ENCODE peak calls at places on chromosomes 16 and 17, in six cellular contexts. One of them, this sample, is unnamed.

GRCh38 chr17:80154166-80154565 is 7.2 kb upstream of the EIF4A3 start:
- DNase-seq in H1: no peak
- DNase-seq in mesenchymal stem cell: no peak
- DNase-seq in neuronal stem cell: no peak
- DNase-seq in IMR-90: no peak
- DNase-seq in trophoblast cell: no peak
- DNase-seq in this sample: no peak

GRCh38 chr17:17408236-17408794 is 68.5 kb upstream of the MED9 start:
- DNase-seq in trophoblast cell: no peak
- DNase-seq in H1: no peak
- DNase-seq in mesenchymal stem cell: no peak
- DNase-seq in IMR-90: peak; percentile 61
- DNase-seq in neuronal stem cell: no peak
- DNase-seq in this sample: no peak

GRCh38 chr17:1431631-1432104 is 24.4 kb downstream of the CRK start:
- DNase-seq in neuronal stem cell: no peak
- DNase-seq in trophoblast cell: no peak
- DNase-seq in IMR-90: no peak
- DNase-seq in H1: no peak
- DNase-seq in mesenchymal stem cell: no peak
- DNase-seq in this sample: no peak

GRCh38 chr17:1629647-1630310 is 1.1 kb upstream of the SLC43A2 start:
- DNase-seq in IMR-90: peak; percentile 33
- DNase-seq in H1: no peak
- DNase-seq in trophoblast cell: peak; percentile 52
- DNase-seq in neuronal stem cell: no peak
- DNase-seq in mesenchymal stem cell: no peak
- DNase-seq in this sample: peak; percentile 86

GRCh38 chr17:77494664-77495435 is 354.1 kb downstream of the SEC14L1 start:
- DNase-seq in H1: peak; percentile 61
- DNase-seq in mesenchymal stem cell: peak; percentile 78
- DNase-seq in neuronal stem cell: peak; percentile 69
- DNase-seq in IMR-90: peak; percentile 68
- DNase-seq in trophoblast cell: peak; percentile 68
- DNase-seq in this sample: peak; percentile 89

GRCh38 chr16:82846806-82847205 is 220.0 kb downstream of the CDH13 start:
- DNase-seq in IMR-90: no peak
- DNase-seq in trophoblast cell: no peak
- DNase-seq in mesenchymal stem cell: no peak
- DNase-seq in neuronal stem cell: no peak
- DNase-seq in H1: no peak
- DNase-seq in this sample: no peak

GRCh38 chr17:74736423-74737298 is at the start of gene RAB37:
- DNase-seq in H1: no peak
- DNase-seq in IMR-90: no peak
- DNase-seq in trophoblast cell: no peak
- DNase-seq in mesenchymal stem cell: no peak
- DNase-seq in neuronal stem cell: no peak
- DNase-seq in this sample: peak; percentile 94

GRCh38 chr17:67575325-67575724 is 142.4 kb upstream of the NOL11 start:
- DNase-seq in trophoblast cell: no peak
- DNase-seq in IMR-90: no peak
- DNase-seq in H1: no peak
- DNase-seq in mesenchymal stem cell: no peak
- DNase-seq in neuronal stem cell: no peak
- DNase-seq in this sample: no peak

GRCh38 chr17:72338847-72339790 is 218.3 kb downstream of the SOX9 start:
- DNase-seq in trophoblast cell: peak; percentile 83
- DNase-seq in neuronal stem cell: no peak
- DNase-seq in H1: no peak
- DNase-seq in IMR-90: peak; percentile 97
- DNase-seq in mesenchymal stem cell: peak; percentile 95
- DNase-seq in this sample: no peak

GRCh38 chr16:77227745-77228144 is 28.5 kb downstream of the SYCE1L start:
- DNase-seq in trophoblast cell: no peak
- DNase-seq in neuronal stem cell: no peak
- DNase-seq in IMR-90: no peak
- DNase-seq in mesenchymal stem cell: no peak
- DNase-seq in H1: no peak
- DNase-seq in this sample: no peak

GRCh38 chr16:77434365-77435239 is at the start of gene ADAMTS18:
- DNase-seq in trophoblast cell: no peak
- DNase-seq in H1: no peak
- DNase-seq in IMR-90: no peak
- DNase-seq in mesenchymal stem cell: no peak
- DNase-seq in neuronal stem cell: peak; percentile 30
- DNase-seq in this sample: peak; percentile 66

GRCh38 chr17:48023408-48024148 is 14.0 kb downstream of the COPZ2 start:
- DNase-seq in IMR-90: peak; percentile 32
- DNase-seq in H1: peak; percentile 69
- DNase-seq in neuronal stem cell: no peak
- DNase-seq in mesenchymal stem cell: peak; percentile 69
- DNase-seq in trophoblast cell: peak; percentile 35
- DNase-seq in this sample: peak; percentile 98

GRCh38 chr16:14497245-14498082 is 132.6 kb downstream of the PARN start:
- DNase-seq in mesenchymal stem cell: peak; percentile 26
- DNase-seq in H1: no peak
- DNase-seq in trophoblast cell: no peak
- DNase-seq in neuronal stem cell: peak; percentile 17
- DNase-seq in IMR-90: peak; percentile 29
- DNase-seq in this sample: no peak

GRCh38 chr16:69328854-69329316 is 1.5 kb downstream of the PDF start:
- DNase-seq in trophoblast cell: no peak
- DNase-seq in neuronal stem cell: no peak
- DNase-seq in H1: no peak
- DNase-seq in mesenchymal stem cell: no peak
- DNase-seq in IMR-90: peak; percentile 62
- DNase-seq in this sample: no peak

GRCh38 chr17:17983776-17984175 is 11.1 kb downstream of the DRC3 start:
- DNase-seq in neuronal stem cell: no peak
- DNase-seq in trophoblast cell: no peak
- DNase-seq in mesenchymal stem cell: no peak
- DNase-seq in IMR-90: no peak
- DNase-seq in H1: no peak
- DNase-seq in this sample: no peak

GRCh38 chr16:48918520-48919258 is 308.7 kb upstream of the N4BP1 start:
- DNase-seq in IMR-90: no peak
- DNase-seq in neuronal stem cell: no peak
- DNase-seq in trophoblast cell: peak; percentile 39
- DNase-seq in H1: no peak
- DNase-seq in mesenchymal stem cell: no peak
- DNase-seq in this sample: no peak

GRCh38 chr16:75345711-75346110 is 87.6 kb downstream of the CFDP1 start:
- DNase-seq in H1: no peak
- DNase-seq in trophoblast cell: no peak
- DNase-seq in IMR-90: peak; percentile 18
- DNase-seq in neuronal stem cell: no peak
- DNase-seq in mesenchymal stem cell: no peak
- DNase-seq in this sample: no peak

GRCh38 chr17:68248886-68249872 is 1.3 kb downstream of the AMZ2 start:
- DNase-seq in neuronal stem cell: no peak
- DNase-seq in mesenchymal stem cell: peak; percentile 35
- DNase-seq in H1: no peak
- DNase-seq in IMR-90: no peak
- DNase-seq in trophoblast cell: no peak
- DNase-seq in this sample: no peak

GRCh38 chr17:59837362-59838195 is 55.2 kb downstream of the TUBD1 start:
- DNase-seq in neuronal stem cell: peak; percentile 76
- DNase-seq in IMR-90: peak; percentile 100
- DNase-seq in trophoblast cell: peak; percentile 95
- DNase-seq in mesenchymal stem cell: peak; percentile 100
- DNase-seq in H1: no peak
- DNase-seq in this sample: peak; percentile 89

GRCh38 chr16:50449800-50450199 is 81.0 kb upstream of the BRD7 start:
- DNase-seq in mesenchymal stem cell: no peak
- DNase-seq in IMR-90: no peak
- DNase-seq in H1: no peak
- DNase-seq in neuronal stem cell: no peak
- DNase-seq in trophoblast cell: no peak
- DNase-seq in this sample: no peak

GRCh38 chr17:38893612-38894011 is 23.8 kb downstream of the LASP1 start:
- DNase-seq in neuronal stem cell: no peak
- DNase-seq in mesenchymal stem cell: peak; percentile 54
- DNase-seq in trophoblast cell: peak; percentile 47
- DNase-seq in H1: no peak
- DNase-seq in IMR-90: no peak
- DNase-seq in this sample: peak; percentile 47

GRCh38 chr17:79648181-79648831 is 37.5 kb upstream of the RBFOX3 start:
- DNase-seq in trophoblast cell: no peak
- DNase-seq in IMR-90: no peak
- DNase-seq in H1: no peak
- DNase-seq in mesenchymal stem cell: no peak
- DNase-seq in neuronal stem cell: no peak
- DNase-seq in this sample: peak; percentile 29

DNA sequence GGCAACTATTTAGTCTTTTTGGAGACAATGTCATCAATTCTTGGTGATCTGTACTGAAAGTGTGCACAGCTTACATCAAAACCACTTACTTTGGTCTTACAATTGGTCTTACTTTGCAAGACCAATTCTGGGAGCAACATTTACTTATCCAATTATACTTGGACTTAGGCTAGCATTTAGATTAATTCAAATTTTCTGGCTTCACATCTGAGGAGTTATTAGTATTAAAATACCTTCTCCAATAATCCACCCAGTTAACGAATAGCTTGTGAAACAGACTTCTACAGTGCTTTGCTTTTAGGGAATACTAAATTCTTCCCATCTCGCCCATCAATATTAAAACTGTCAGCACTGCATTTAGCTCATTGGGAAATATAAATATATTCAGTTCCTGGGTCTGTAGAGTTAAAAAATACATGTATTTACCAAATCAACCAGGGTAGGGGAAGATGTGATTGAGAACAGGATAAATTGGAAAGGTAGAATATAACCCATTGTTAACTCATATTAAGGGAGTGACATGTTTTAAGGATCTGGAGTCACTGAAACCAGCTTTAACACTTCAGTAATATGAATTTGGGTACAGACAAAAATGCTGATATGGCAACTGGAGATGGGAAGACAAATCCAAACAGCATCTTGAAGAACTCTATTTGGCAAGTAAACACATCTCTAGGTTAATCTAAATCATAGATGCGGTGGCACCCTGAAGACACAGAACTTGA is 9.2 kb upstream of the VEZF1 start:
- DNase-seq in mesenchymal stem cell: no peak
- DNase-seq in trophoblast cell: no peak
- DNase-seq in H1: no peak
- DNase-seq in IMR-90: no peak
- DNase-seq in neuronal stem cell: no peak
- DNase-seq in this sample: no peak
- H4K91ac ChIP-seq in mesenchymal stem cell: no peak overlapping the region
- H4K91ac ChIP-seq in trophoblast cell: no peak overlapping the region
- H4K91ac ChIP-seq in H1: no peak overlapping the region
- H4K91ac ChIP-seq in IMR-90: no peak overlapping the region
- H4K91ac ChIP-seq in neuronal stem cell: no peak overlapping the region
- H4K91ac ChIP-seq in this sample: no peak overlapping the region

GRCh38 chr16:5504028-5504758 is 406.6 kb upstream of the EEF2KMT start:
- DNase-seq in trophoblast cell: no peak
- DNase-seq in mesenchymal stem cell: no peak
- DNase-seq in neuronal stem cell: no peak
- DNase-seq in H1: no peak
- DNase-seq in IMR-90: no peak
- DNase-seq in this sample: no peak
- H2AK5ac ChIP-seq in trophoblast cell: no peak overlapping the region
- H2AK5ac ChIP-seq in mesenchymal stem cell: no peak overlapping the region
- H2AK5ac ChIP-seq in neuronal stem cell: no peak overlapping the region
- H2AK5ac ChIP-seq in H1: no peak overlapping the region
- H2AK5ac ChIP-seq in IMR-90: no peak overlapping the region
- H2AK5ac ChIP-seq in this sample: no peak overlapping the region

GRCh38 chr16:87833548-87833947 is 35.8 kb downstream of the SLC7A5 start:
- DNase-seq in mesenchymal stem cell: no peak
- DNase-seq in H1: no peak
- DNase-seq in neuronal stem cell: no peak
- DNase-seq in IMR-90: no peak
- DNase-seq in trophoblast cell: no peak
- DNase-seq in this sample: no peak
- H4K91ac ChIP-seq in mesenchymal stem cell: no peak overlapping the region
- H4K91ac ChIP-seq in H1: no peak overlapping the region
- H4K91ac ChIP-seq in neuronal stem cell: no peak overlapping the region
- H4K91ac ChIP-seq in IMR-90: no peak overlapping the region
- H4K91ac ChIP-seq in trophoblast cell: no peak overlapping the region
- H4K91ac ChIP-seq in this sample: no peak overlapping the region

DNA sequence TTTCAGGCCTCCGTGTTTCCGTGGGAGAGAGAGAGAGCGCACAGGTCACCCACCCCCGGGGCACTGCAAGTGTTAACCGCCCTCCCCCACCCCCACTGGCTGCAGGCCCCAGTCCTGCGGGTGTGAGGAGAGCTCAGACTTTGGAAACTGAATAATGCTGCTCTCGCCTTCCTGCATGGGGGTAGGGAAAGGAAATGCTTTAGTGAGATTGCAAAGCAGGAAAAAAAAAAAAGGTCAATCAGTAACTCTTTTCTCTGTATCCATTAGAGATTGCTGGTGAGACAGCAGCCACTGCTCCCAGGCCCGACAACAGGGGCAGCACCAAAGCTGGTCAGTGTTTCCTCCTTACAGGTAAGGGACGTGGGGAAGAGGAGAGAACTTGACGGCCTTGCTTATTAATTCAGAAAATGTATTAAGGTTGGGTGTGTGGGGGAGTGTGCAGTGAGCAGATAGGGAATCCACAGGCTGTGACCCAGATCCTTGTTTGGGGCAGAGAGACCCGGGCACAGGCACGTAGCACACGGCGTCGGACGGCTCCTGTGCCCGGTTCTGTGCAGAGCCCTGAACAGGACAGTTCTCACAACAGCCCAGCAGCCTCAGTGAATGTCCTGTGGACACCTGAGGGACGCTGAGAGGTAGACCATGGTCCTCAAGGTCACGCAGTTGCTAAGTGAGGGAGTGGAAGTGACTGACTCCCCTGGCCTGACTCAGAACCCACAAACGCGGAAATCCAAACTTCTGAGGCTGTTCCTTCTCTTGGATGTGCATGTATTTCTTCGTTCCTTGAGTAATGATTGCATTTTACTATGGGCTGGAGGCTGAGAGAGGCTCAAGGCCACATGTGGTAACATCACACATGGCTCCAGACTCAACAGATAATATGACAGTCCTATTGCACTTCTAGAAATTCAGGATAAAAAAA is 156.5 kb downstream of the FOXL1 start:
- DNase-seq in neuronal stem cell: no peak
- DNase-seq in trophoblast cell: no peak
- DNase-seq in H1: no peak
- DNase-seq in mesenchymal stem cell: no peak
- DNase-seq in IMR-90: no peak
- DNase-seq in this sample: peak; percentile 52
- H2AK5ac ChIP-seq in neuronal stem cell: no peak overlapping the region
- H2AK5ac ChIP-seq in trophoblast cell: peak overlapping the region; percentile 21
- H2AK5ac ChIP-seq in H1: peak overlapping the region; percentile 96
- H2AK5ac ChIP-seq in mesenchymal stem cell: peak overlapping the region; percentile 76
- H2AK5ac ChIP-seq in IMR-90: peak overlapping the region; percentile 27
- H2AK5ac ChIP-seq in this sample: no peak overlapping the region

This sample was measured in H9.